ENCODE peak calls at places on chromosomes 11 and 22, in nine cellular contexts. W is effector CD8-positive, alpha-beta T cell; V is cerebellum; G is iPS-NIHi11; Y is uterus; J is activated CD4-positive, alpha-beta T cell treated with anti-CD3 and anti-CD28 coated beads for 48 hours; B is body of pancreas; Z is Calu3; Q is left ventricle myocardium inferior. F is an unnamed sample.

GRCh38 chr11:363948-364761 is 5.1 kb upstream of the B4GALNT4 start:
- DNase-seq in W (peak), V (no peak), G (peak), Y (peak), J (peak), B (peak), Z (peak), Q (no peak), F (no peak)

GRCh38 chr22:44865193-44866057 is 113.0 kb downstream of the ARHGAP8 start:
- DNase-seq in W (no peak), V (no peak), G (no peak), Y (no peak), J (no peak), B (no peak), Z (no peak), Q (no peak), F (no peak)

GRCh38 chr22:47884200-47884599 is 1121.8 kb downstream of the TBC1D22A start:
- DNase-seq in W (no peak), V (no peak), G (no peak), Y (no peak), J (no peak), B (no peak), Z (no peak), Q (no peak), F (no peak)

GRCh38 chr11:36253238-36253637 is 36.0 kb downstream of the COMMD9 start:
- DNase-seq in W (no peak), V (no peak), G (no peak), Y (no peak), J (no peak), B (no peak), Z (no peak), Q (no peak), F (no peak)

GRCh38 chr22:50702821-50703725 is 30.4 kb downstream of the SHANK3 start:
- DNase-seq in W (no peak), V (no peak), G (no peak), Y (no peak), J (no peak), B (peak), Z (no peak), Q (peak), F (no peak)

GRCh38 chr22:49768511-49768910 is 59.2 kb downstream of the BRD1 start:
- DNase-seq in W (no peak), V (no peak), G (peak), Y (no peak), J (no peak), B (peak), Z (no peak), Q (peak), F (no peak)

GRCh38 chr11:35488117-35488516 is 37.3 kb downstream of the PAMR1 start:
- DNase-seq in W (no peak), V (no peak), G (no peak), Y (no peak), J (no peak), B (no peak), Z (no peak), Q (no peak), F (no peak)

GRCh38 chr11:106047636-106048035 is 25.6 kb upstream of the MSANTD4 start:
- DNase-seq in W (no peak), V (no peak), G (no peak), Y (no peak), J (no peak), B (no peak), Z (no peak), Q (no peak), F (no peak)

GRCh38 chr11:45942381-45942780 is 19.9 kb downstream of the LARGE2 start:
- DNase-seq in W (no peak), V (no peak), G (no peak), Y (no peak), J (no peak), B (no peak), Z (no peak), Q (no peak), F (no peak)